ENCODE peak calls at places on chromosome 1, in eight cellular contexts. I is astrocyte, Y is GM03348, G is posterior vena cava, E is mesendoderm, N is ACHN, R is sciatic nerve, K is tibial nerve. L is an unnamed sample.
A peak's percentile ranks its signal among the peaks of the same experiment; 100 is the strongest.

GRCh38 chr1:85573348-85573747 is 7.2 kb upstream of the CCN1 start:
- DNase-seq in I (no peak), Y (no peak), G (no peak), E (no peak), N (no peak), R (no peak), K (no peak), L (no peak)

GRCh38 chr1:119371800-119372199 is 3.2 kb downstream of the HAO2 start:
- DNase-seq in I (no peak), Y (no peak), G (no peak), E (no peak), N (no peak), R (no peak), K (no peak), L (no peak)

GRCh38 chr1:39104158-39105060 is 78.3 kb downstream of the NDUFS5 start:
- DNase-seq in I (no peak), Y (no peak), G (no peak), E (peak; percentile 74), N (no peak), R (peak; percentile 65), K (no peak), L (peak; percentile 53)

GRCh38 chr1:19735419-19736127 is 64.1 kb downstream of the TMCO4 start:
- DNase-seq in I (peak; percentile 98), Y (peak; percentile 94), G (peak; percentile 91), E (no peak), N (peak; percentile 83), R (peak; percentile 75), K (peak; percentile 33), L (no peak)

GRCh38 chr1:228668553-228669400 is 66.5 kb upstream of the RHOU start:
- DNase-seq in I (peak; percentile 2), Y (peak; percentile 85), G (peak; percentile 88), E (no peak), N (no peak), R (no peak), K (no peak), L (no peak)

GRCh38 chr1:233368106-233368783 is 40.7 kb downstream of the MAP3K21 start:
- DNase-seq in I (peak; percentile 39), Y (peak; percentile 44), G (no peak), E (no peak), N (peak; percentile 64), R (no peak), K (no peak), L (no peak)

GRCh38 chr1:29655145-29655544 is 418.8 kb downstream of the PTPRU start:
- DNase-seq in I (no peak), Y (no peak), G (peak; percentile 13), E (no peak), N (no peak), R (peak; percentile 14), K (no peak), L (no peak)

GRCh38 chr1:119718409-119718808 is 6.7 kb downstream of the PHGDH start:
- DNase-seq in I (no peak), Y (no peak), G (no peak), E (no peak), N (no peak), R (no peak), K (no peak), L (no peak)

GRCh38 chr1:233668725-233669294 is 54.9 kb downstream of the KCNK1 start:
- DNase-seq in I (peak; percentile 78), Y (peak; percentile 36), G (no peak), E (no peak), N (peak; percentile 33), R (no peak), K (no peak), L (no peak)